ENCODE peak calls at places on chromosomes 16 and 17, in nine cellular contexts. I is thoracic aorta, G is neural progenitor cell, V is left ventricle myocardium inferior, U is ovary, C is mammary epithelial cell, M is dorsolateral prefrontal cortex, W is WERI-Rb-1, N is pancreas. L is an unnamed sample. For H3K27me3, the result is how much of the 10 kb centered on the place peaks cover.

GRCh38 chr16:4488486-4488967 is 12.3 kb downstream of the HMOX2 start:
- DNase-seq in I (no peak), G (no peak), V (no peak), U (no peak), C (no peak), M (no peak), W (no peak), N (no peak), L (peak)

GRCh38 chr17:34177642-34178041 is 77.4 kb upstream of the CCL2 start:
- DNase-seq in I (no peak), G (no peak), V (no peak), U (no peak), C (no peak), M (no peak), W (no peak), N (no peak), L (no peak)

GRCh38 chr16:1293921-1294656 is 15.3 kb upstream of the UBE2I start:
- DNase-seq in I (no peak), G (no peak), V (no peak), U (no peak), C (no peak), M (no peak), W (no peak), N (no peak), L (no peak)

GRCh38 chr17:38747385-38748328 is 479 bp downstream of the PCGF2 start:
- DNase-seq in I (no peak), G (peak), V (peak), U (peak), C (peak), M (no peak), W (peak), N (no peak), L (no peak)

GRCh38 chr17:48637323-48638260 is 11.4 kb upstream of the HOXB9 start:
- DNase-seq in I (no peak), G (no peak), V (no peak), U (no peak), C (peak), M (no peak), W (no peak), N (no peak), L (no peak)

GRCh38 chr16:29915590-29916247 is 10.3 kb downstream of the KCTD13 start:
- DNase-seq in I (no peak), G (no peak), V (no peak), U (no peak), C (peak), M (no peak), W (no peak), N (no peak), L (no peak)

GRCh38 chr17:7992516-7992915 is 9.9 kb upstream of the GUCY2D start:
- DNase-seq in I (no peak), G (no peak), V (no peak), U (no peak), C (peak), M (no peak), W (no peak), N (no peak), L (no peak)

GRCh38 chr17:75975757-75976174 is 3.2 kb downstream of the ACOX1 start:
- DNase-seq in I (no peak), G (no peak), V (no peak), U (no peak), C (no peak), M (no peak), W (no peak), N (no peak), L (no peak)

GRCh38 chr17:73705594-73705993 is 61.3 kb upstream of the SDK2 start:
- DNase-seq in I (no peak), G (no peak), V (no peak), U (no peak), C (no peak), M (peak), W (no peak), N (no peak), L (no peak)

GRCh38 chr17:45146616-45147101 is 1.6 kb upstream of the HEXIM1 start:
- DNase-seq in I (no peak), G (no peak), V (no peak), U (peak), C (peak), M (no peak), W (no peak), N (peak), L (no peak)

GRCh38 chr17:954431-955164 is 25.0 kb downstream of the NXN start:
- DNase-seq in I (no peak), G (no peak), V (no peak), U (no peak), C (no peak), M (no peak), W (no peak), N (no peak), L (no peak)

GRCh38 chr17:68035131-68035522 is 408 bp upstream of the KPNA2 start:
- DNase-seq in I (peak), G (peak), V (peak), U (peak), C (no peak), M (peak), W (peak), N (peak), L (no peak)

GRCh38 chr17:30600830-30601494 is 123.8 kb downstream of the GOSR1 start:
- DNase-seq in I (no peak), G (peak), V (no peak), U (peak), C (peak), M (no peak), W (peak), N (no peak), L (peak)

GRCh38 chr16:874366-875181 is 74.0 kb upstream of the GNG13 start:
- DNase-seq in I (no peak), G (no peak), V (peak), U (no peak), C (no peak), M (no peak), W (no peak), N (no peak), L (no peak)

GRCh38 chr17:82775033-82775823 is 23.4 kb downstream of the TBCD start:
- DNase-seq in I (no peak), G (peak), V (peak), U (peak), C (no peak), M (peak), W (peak), N (peak), L (no peak)

GRCh38 chr16:24980077-24980793 is 34.9 kb downstream of the ARHGAP17 start:
- DNase-seq in I (no peak), G (no peak), V (no peak), U (no peak), C (peak), M (no peak), W (no peak), N (no peak), L (no peak)

GRCh38 chr16:24540575-24541240 is 1.3 kb downstream of the RBBP6 start:
- DNase-seq in I (no peak), G (peak), V (no peak), U (no peak), C (peak), M (no peak), W (no peak), N (no peak), L (no peak)

GRCh38 chr16:4694664-4695451 is 1.5 kb downstream of the NUDT16L1 start:
- DNase-seq in I (no peak), G (no peak), V (peak), U (peak), C (no peak), M (peak), W (no peak), N (no peak), L (no peak)

GRCh38 chr17:43536236-43537088 is 9.7 kb downstream of the ETV4 start:
- DNase-seq in I (no peak), G (no peak), V (no peak), U (no peak), C (peak), M (no peak), W (no peak), N (no peak), L (no peak)

GRCh38 chr16:54489225-54489781 is 202.7 kb upstream of the IRX3 start:
- DNase-seq in I (no peak), G (no peak), V (no peak), U (no peak), C (no peak), M (no peak), W (no peak), N (no peak), L (no peak)

GRCh38 chr17:31313982-31314787 is at the start of gene EVI2B:
- DNase-seq in I (no peak), G (no peak), V (no peak), U (no peak), C (peak), M (no peak), W (no peak), N (no peak), L (peak)

GRCh38 chr16:2817496-2818277 is 650 bp downstream of the PRSS21 start:
- DNase-seq in I (no peak), G (no peak), V (no peak), U (no peak), C (no peak), M (no peak), W (peak), N (no peak), L (no peak)
- H3K27me3 ChIP-seq in I (under half), G (under half), V (half or more), U (under half), C (under half), M (under half), W (under half), N (under half), L (under half)

DNA sequence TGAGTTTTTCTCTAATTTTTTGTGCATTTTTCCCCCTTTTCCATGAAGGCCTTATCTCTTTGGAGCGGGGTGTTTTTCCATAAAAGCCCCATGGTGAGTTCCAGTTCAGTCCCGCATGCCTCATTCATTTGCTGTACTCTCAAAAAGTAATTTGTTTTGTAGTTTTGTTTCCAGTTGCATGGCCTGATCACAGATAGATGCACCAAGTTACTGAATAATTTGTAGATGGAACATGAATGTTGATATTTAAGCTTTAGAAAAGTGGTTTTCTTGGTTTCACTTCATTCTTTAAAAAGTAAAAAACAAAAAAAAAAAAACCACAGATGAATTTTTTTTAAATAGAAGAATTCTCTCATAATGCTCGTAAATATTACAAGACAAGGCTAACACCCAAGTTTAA is 349.2 kb downstream of the BCAS3 start:
- DNase-seq in I (no peak), G (no peak), V (no peak), U (no peak), C (no peak), M (no peak), W (no peak), N (no peak), L (no peak)
- H3K4me3 ChIP-seq in I (no peak), G (no peak), V (no peak), U (no peak), C (no peak), M (no peak), W (no peak), N (no peak), L (no peak)

GRCh38 chr17:63832455-63832854 is 5.0 kb upstream of the FTSJ3 start:
- DNase-seq in I (no peak), G (no peak), V (no peak), U (no peak), C (no peak), M (no peak), W (no peak), N (no peak), L (no peak)

GRCh38 chr17:63830278-63830677 is 2.8 kb upstream of the FTSJ3 start:
- DNase-seq in I (no peak), G (no peak), V (no peak), U (no peak), C (no peak), M (no peak), W (no peak), N (no peak), L (no peak)

GRCh38 chr17:63832014-63832413 is 4.6 kb upstream of the FTSJ3 start:
- DNase-seq in I (no peak), G (no peak), V (no peak), U (no peak), C (no peak), M (no peak), W (no peak), N (no peak), L (no peak)

GRCh38 chr17:63831505-63831904 is 4.0 kb upstream of the FTSJ3 start:
- DNase-seq in I (no peak), G (no peak), V (no peak), U (no peak), C (no peak), M (no peak), W (no peak), N (no peak), L (no peak)

DNA sequence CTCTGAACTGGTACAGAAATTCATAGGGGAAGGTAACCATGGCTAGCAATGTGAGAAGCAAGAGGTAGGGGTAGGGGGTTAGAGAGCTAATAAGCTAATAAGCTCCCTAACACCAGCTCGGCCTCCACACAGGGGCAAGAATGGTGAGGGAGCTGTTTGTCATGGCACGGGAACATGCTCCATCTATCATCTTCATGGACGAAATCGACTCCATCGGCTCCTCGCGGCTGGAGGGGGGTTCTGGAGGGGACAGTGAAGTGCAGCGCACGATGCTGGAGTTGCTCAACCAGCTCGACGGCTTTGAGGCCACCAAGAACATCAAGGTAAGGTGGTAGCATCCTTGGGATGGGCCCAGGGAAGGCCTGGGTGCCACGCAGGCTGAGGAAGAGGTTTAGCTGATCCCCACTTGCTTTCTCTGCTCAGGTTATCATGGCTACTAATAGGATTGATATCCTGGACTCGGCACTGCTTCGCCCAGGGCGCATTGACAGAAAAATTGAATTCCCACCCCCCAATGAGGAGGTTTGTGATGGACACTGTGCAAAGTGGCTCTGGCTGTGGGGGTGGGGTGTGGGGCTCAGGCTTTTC is 3.5 kb upstream of the FTSJ3 start:
- DNase-seq in I (no peak), G (no peak), V (no peak), U (no peak), C (no peak), M (no peak), W (no peak), N (no peak), L (no peak)
- H3K27ac ChIP-seq in I (no peak), G (no peak), V (no peak), U (no peak), C (no peak), M (no peak), W (no peak), N (no peak), L (peak)

GRCh38 chr17:77745702-77746101 is 212.8 kb upstream of the TNRC6C start:
- DNase-seq in I (no peak), G (no peak), V (no peak), U (no peak), C (no peak), M (no peak), W (peak), N (no peak), L (no peak)

GRCh38 chr17:77742579-77742978 is 215.9 kb upstream of the TNRC6C start:
- DNase-seq in I (no peak), G (peak), V (no peak), U (no peak), C (no peak), M (no peak), W (no peak), N (no peak), L (no peak)

GRCh38 chr17:77746901-77747620 is 211.4 kb upstream of the TNRC6C start:
- DNase-seq in I (no peak), G (peak), V (no peak), U (no peak), C (no peak), M (no peak), W (peak), N (no peak), L (no peak)

GRCh38 chr17:77746391-77746790 is 212.1 kb upstream of the TNRC6C start:
- DNase-seq in I (no peak), G (peak), V (no peak), U (no peak), C (no peak), M (no peak), W (peak), N (no peak), L (no peak)

DNA sequence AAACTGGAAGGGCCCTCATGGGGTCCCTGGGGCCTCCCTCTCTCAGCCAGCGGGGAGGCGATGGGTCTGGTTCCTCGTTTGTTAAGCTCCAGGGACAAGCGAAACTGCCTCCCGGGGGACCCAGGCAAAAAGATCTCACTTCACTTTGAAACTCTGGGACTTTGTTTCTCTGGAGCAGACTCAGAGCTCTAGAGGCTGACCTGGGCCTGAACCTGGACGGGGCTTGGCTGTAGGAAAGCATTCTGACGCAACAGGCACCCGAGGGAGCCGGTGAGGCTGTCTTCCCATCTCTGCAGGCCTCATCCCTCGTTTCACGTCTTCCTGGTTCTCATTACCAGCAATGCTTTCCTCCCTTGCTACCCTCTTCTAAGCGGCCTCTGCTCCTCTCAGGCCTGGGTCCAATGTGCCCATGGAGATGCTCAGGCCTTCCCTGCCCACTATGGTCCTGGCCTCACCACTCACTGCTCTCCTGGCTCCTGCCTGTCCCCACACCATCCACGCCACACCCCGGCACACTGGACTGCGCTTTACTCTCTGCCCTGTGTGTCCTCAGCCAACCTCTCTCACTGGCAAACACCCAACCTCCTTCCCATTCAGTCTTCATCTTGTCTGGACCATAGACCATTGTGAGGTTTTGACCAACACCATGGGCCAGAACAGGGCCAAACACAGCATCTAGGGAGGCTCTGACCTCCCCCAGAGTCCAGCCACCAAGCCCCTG is 214.1 kb upstream of the TNRC6C start:
- DNase-seq in I (no peak), G (no peak), V (peak), U (no peak), C (no peak), M (no peak), W (peak), N (no peak), L (no peak)
- H3K27me3 ChIP-seq in I (under half), G (under half), V (under half), U (under half), C (under half), M (under half), W (under half), N (under half), L (under half)

DNA sequence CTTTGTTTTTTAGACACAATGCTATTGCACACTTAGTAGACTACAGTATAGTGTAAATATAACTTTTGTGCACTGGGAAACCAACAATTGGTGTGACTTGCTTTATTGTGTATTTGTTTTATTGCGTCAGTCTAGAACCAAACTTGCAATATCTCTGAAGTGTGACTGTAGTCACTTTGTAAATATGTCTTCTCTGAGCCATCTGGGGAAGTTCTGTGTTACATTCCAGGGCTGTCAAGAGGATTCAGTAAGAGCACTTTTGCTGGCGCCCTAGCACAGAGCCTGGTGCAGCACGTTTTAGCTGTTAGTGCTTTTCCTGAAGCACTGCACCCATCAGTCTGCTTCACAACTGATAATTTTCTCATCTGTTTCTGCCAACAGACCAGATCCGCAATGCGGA is 73.2 kb downstream of the NT5M start:
- DNase-seq in I (no peak), G (no peak), V (no peak), U (no peak), C (no peak), M (no peak), W (no peak), N (no peak), L (no peak)
- H3K4me3 ChIP-seq in I (no peak), G (no peak), V (no peak), U (no peak), C (no peak), M (no peak), W (no peak), N (no peak), L (no peak)

DNA sequence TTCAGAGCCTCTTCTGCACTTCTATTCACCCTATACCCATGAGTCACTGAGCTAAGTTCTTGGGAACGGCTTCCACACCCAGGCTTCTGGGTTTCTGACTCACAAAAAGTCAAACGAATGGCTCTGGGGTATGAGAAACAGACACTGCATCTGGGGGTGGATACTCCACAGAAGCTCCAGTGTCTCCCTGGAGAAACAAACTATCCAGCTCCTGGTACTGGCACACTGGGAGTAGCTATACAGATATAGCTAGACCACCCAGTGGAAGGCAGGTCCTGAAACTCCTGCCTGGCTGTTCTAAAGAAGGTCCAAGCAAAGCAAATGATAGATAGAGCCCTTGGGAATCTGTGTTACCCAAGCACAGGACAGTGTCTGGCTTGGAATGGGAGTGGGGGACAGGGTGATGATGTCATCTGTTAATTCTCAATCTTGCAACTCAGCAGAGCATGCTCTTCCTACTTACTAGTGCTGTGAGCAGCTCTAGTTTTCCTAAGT is 6.9 kb downstream of the MMP28 start:
- DNase-seq in I (no peak), G (no peak), V (no peak), U (no peak), C (peak), M (no peak), W (no peak), N (no peak), L (no peak)
- H3K27ac ChIP-seq in I (no peak), G (no peak), V (peak), U (no peak), C (peak), M (no peak), W (no peak), N (no peak), L (no peak)

GRCh38 chr16:66299349-66299748 is 67.1 kb upstream of the CDH5 start:
- DNase-seq in I (no peak), G (no peak), V (no peak), U (no peak), C (no peak), M (peak), W (no peak), N (no peak), L (no peak)
- H3K27me3 ChIP-seq in I (under half), G (under half), V (under half), U (under half), C (under half), M (under half), W (under half), N (under half), L (under half)

GRCh38 chr17:80474231-80474932 is 2.0 kb downstream of the NPTX1 start:
- DNase-seq in I (no peak), G (peak), V (no peak), U (no peak), C (no peak), M (no peak), W (peak), N (no peak), L (no peak)

GRCh38 chr17:80477647-80478478 is 1.5 kb upstream of the NPTX1 start:
- DNase-seq in I (no peak), G (peak), V (no peak), U (peak), C (peak), M (peak), W (peak), N (no peak), L (peak)

GRCh38 chr17:80476877-80477646 is 655 bp upstream of the NPTX1 start:
- DNase-seq in I (no peak), G (peak), V (no peak), U (no peak), C (no peak), M (no peak), W (peak), N (no peak), L (no peak)

GRCh38 chr17:80474933-80475915 is 1.2 kb downstream of the NPTX1 start:
- DNase-seq in I (no peak), G (peak), V (no peak), U (no peak), C (no peak), M (no peak), W (peak), N (no peak), L (peak)

GRCh38 chr17:80475949-80476876 is at the start of gene NPTX1:
- DNase-seq in I (no peak), G (peak), V (no peak), U (no peak), C (no peak), M (no peak), W (peak), N (no peak), L (no peak)
- H3K4me3 ChIP-seq in I (peak), G (peak), V (peak), U (peak), C (no peak), M (peak), W (peak), N (peak), L (no peak)

GRCh38 chr17:2070241-2071023 is 15.5 kb downstream of the HIC1 start:
- DNase-seq in I (no peak), G (no peak), V (no peak), U (no peak), C (no peak), M (no peak), W (no peak), N (peak), L (no peak)
- H3K27ac ChIP-seq in I (no peak), G (no peak), V (peak), U (peak), C (no peak), M (peak), W (peak), N (no peak), L (no peak)